ENCODE peak calls at places on chromosomes 5 and 9, in six cellular contexts. D is myocyte, O is GM10248, C is astrocyte of the hippocampus, G is iPS DF 6.9, A is fibroblast of mammary gland. H is an unnamed sample.

GRCh38 chr5:67338416-67338815 is 141.8 kb upstream of the CD180 start:
- DNase-seq in A (peak; percentile 72), D (peak; percentile 22), G (no peak), O (no peak), C (no peak), H (no peak)

GRCh38 chr5:110333384-110333783 is 393.1 kb downstream of the TMEM232 start:
- DNase-seq in G (peak; percentile 18), C (no peak), D (peak; percentile 19), A (peak; percentile 37), O (no peak), H (no peak)

GRCh38 chr5:161863259-161863658 is 15.3 kb downstream of the GABRA1 start:
- DNase-seq in D (no peak), A (no peak), C (no peak), G (no peak), O (no peak), H (no peak)

GRCh38 chr9:85941617-85941930 is 628 bp downstream of the NAA35 start:
- DNase-seq in G (no peak), C (no peak), A (peak; percentile 2), O (no peak), D (no peak), H (no peak)

GRCh38 chr5:38072295-38072694 is 186.1 kb upstream of the EGFLAM start:
- DNase-seq in O (no peak), A (no peak), D (no peak), G (no peak), C (no peak), H (no peak)

GRCh38 chr5:73061593-73061992 is 58.8 kb upstream of the TMEM171 start:
- DNase-seq in G (no peak), C (peak; percentile 13), O (no peak), D (peak; percentile 37), A (no peak), H (no peak)

GRCh38 chr9:34437006-34437925 is 21.1 kb downstream of the FAM219A start:
- DNase-seq in A (peak; percentile 85), D (peak; percentile 76), C (peak; percentile 81), O (peak; percentile 70), G (peak; percentile 81), H (peak; percentile 67)

GRCh38 chr5:134224905-134225779 is 731 bp downstream of the PPP2CA start:
- DNase-seq in A (peak; percentile 92), C (peak; percentile 86), G (no peak), D (peak; percentile 75), O (peak; percentile 63), H (peak; percentile 65)

GRCh38 chr9:85268024-85268610 is 473.6 kb downstream of the AGTPBP1 start:
- DNase-seq in A (no peak), G (peak; percentile 9), C (no peak), D (no peak), O (no peak), H (no peak)

GRCh38 chr5:138182808-138183207 is 3.9 kb downstream of the KIF20A start:
- DNase-seq in A (no peak), O (no peak), C (no peak), D (no peak), G (no peak), H (no peak)

GRCh38 chr9:132998861-132999635 is 20.6 kb downstream of the GFI1B start:
- DNase-seq in D (no peak), A (no peak), G (no peak), O (no peak), C (no peak), H (no peak)

H was measured in RPMI8226.